ENCODE peak calls at places on chromosomes 16 and 17, in seven cellular contexts. O is hepatocyte; N is adrenal gland; B is ovary; F is neural progenitor cell; X is upper lobe of left lung; T is naive thymus-derived CD4-positive, alpha-beta T cell. R is an unnamed sample. For H3K9me3, the result is how much of the 10 kb centered on the place peaks cover.

GRCh38 chr17:79504181-79504605 is 106.7 kb downstream of the RBFOX3 start:
- DNase-seq in X (no peak), N (no peak), B (no peak), T (no peak), F (no peak), O (no peak), R (no peak)

GRCh38 chr16:51392651-51393187 is 241.6 kb upstream of the SALL1 start:
- DNase-seq in N (no peak), B (peak), F (peak), T (no peak), X (no peak), O (peak), R (peak)

GRCh38 chr17:81049372-81049911 is 14.5 kb downstream of the BAIAP2 start:
- DNase-seq in X (no peak), T (no peak), O (no peak), F (no peak), N (no peak), B (no peak), R (no peak)

GRCh38 chr16:66487580-66488235 is 60.6 kb downstream of the BEAN1 start:
- DNase-seq in T (no peak), F (no peak), O (no peak), N (no peak), B (peak), X (no peak), R (peak)

GRCh38 chr17:14134456-14134855 is 65.2 kb downstream of the COX10 start:
- DNase-seq in F (no peak), B (no peak), X (no peak), N (no peak), T (no peak), O (no peak), R (no peak)

GRCh38 chr16:74785031-74785430 is 10.4 kb upstream of the FA2H start:
- DNase-seq in X (no peak), T (no peak), N (no peak), F (no peak), B (no peak), O (no peak), R (no peak)

GRCh38 chr16:84048306-84048705 is 5.7 kb upstream of the SLC38A8 start:
- DNase-seq in O (peak), N (no peak), T (no peak), F (peak), B (peak), X (no peak), R (peak)

GRCh38 chr16:23694707-23695373 is 16.2 kb downstream of the PLK1 start:
- DNase-seq in B (no peak), O (peak), X (peak), F (peak), N (peak), T (no peak), R (peak)

GRCh38 chr17:80918731-80919130 is 72.9 kb upstream of the CHMP6 start:
- DNase-seq in F (no peak), O (no peak), N (no peak), B (no peak), X (no peak), T (no peak), R (no peak)

GRCh38 chr16:31477220-31478216 is 5.4 kb upstream of the SLC5A2 start:
- DNase-seq in O (peak), N (peak), T (no peak), F (peak), X (peak), B (no peak), R (peak)

GRCh38 chr17:63309021-63309420 is 137.1 kb downstream of the CYB561 start:
- DNase-seq in T (no peak), N (no peak), B (no peak), X (no peak), O (no peak), F (no peak), R (no peak)

GRCh38 chr16:8887952-8888560 is 5.9 kb downstream of the LITAFD start:
- DNase-seq in N (peak), T (no peak), B (peak), O (peak), X (no peak), F (no peak), R (peak)

GRCh38 chr17:75604034-75604695 is 16.6 kb downstream of the MYO15B start:
- DNase-seq in T (no peak), O (no peak), B (no peak), X (no peak), N (no peak), F (peak), R (no peak)

DNA sequence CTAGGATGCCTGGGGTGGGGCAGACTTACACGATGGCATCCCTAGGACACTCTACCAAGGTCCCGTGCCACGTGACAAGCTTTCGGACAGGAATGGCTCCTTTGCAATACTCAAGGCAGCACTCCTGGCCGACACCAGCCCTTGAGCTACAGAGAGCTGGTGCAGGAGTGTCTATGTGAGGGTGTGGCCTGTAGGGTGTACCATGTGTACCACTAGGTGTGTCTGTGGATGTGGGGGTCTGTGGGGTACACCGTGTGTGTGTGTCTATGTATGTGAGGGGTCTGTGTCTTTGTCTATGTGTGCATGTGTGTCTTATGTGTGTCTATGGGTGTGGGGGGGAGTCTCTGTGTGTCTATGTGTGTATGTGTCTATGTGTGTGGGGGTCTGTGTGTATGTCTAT is 1.9 kb upstream of the TLE7 start:
- DNase-seq in X (no peak), T (no peak), N (no peak), B (no peak), F (no peak), O (no peak), R (peak)
- H3K9me3 ChIP-seq in X (half or more), T (under half), N (under half), B (under half), F (under half), O (under half), R (under half)

GRCh38 chr17:67982686-67983085 is 13.6 kb downstream of the C17orf58 start:
- DNase-seq in F (no peak), O (no peak), T (no peak), B (no peak), N (no peak), X (no peak), R (no peak)

GRCh38 chr17:67980456-67980855 is 15.8 kb downstream of the C17orf58 start:
- DNase-seq in T (no peak), B (no peak), O (no peak), X (no peak), F (no peak), N (no peak), R (no peak)

GRCh38 chr17:67983289-67983688 is 13.0 kb downstream of the C17orf58 start:
- DNase-seq in B (no peak), O (no peak), X (no peak), F (no peak), T (no peak), N (no peak), R (no peak)

DNA sequence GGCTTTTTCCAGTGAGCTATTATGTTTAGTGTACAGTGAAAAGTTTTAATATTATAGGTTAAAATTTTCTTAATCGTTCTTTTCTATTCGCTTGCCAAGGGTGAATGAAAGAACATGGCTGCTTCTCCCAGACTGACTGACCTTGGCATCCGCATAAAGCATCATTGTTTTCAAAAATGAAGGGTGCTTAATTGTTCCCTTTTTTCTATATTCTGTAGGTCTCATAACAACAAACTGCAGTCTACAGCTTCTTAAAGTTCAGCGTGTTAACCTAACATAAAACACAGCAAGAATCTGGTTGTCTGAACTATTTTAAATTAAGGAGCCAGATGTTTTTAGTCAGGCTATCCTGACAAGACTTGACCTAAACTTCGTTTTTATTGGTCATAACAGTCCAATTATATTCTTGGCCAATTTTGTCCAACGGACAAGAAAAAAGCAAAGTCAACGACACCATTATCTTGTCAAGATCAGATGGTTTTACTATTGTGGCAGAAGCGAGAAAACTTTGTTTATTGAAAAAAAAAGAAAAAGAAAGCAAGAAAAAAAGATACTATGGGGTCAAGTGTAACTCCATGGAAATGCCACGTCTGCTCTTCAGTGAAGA is 14.1 kb downstream of the C17orf58 start:
- DNase-seq in X (no peak), N (no peak), F (no peak), O (no peak), B (no peak), T (no peak), R (no peak)
- H3K27ac ChIP-seq in X (no peak), N (no peak), F (no peak), O (no peak), B (no peak), T (no peak), R (no peak)

GRCh38 chr16:78390070-78390469 is 290.6 kb downstream of the WWOX start:
- DNase-seq in F (no peak), N (no peak), O (no peak), B (no peak), T (no peak), X (no peak), R (no peak)
- H3K9me3 ChIP-seq in F (under half), N (under half), O (under half), B (under half), T (under half), X (under half), R (under half)

GRCh38 chr16:76668207-76668725 is 391.1 kb downstream of the CNTNAP4 start:
- DNase-seq in N (no peak), X (no peak), F (peak), B (no peak), O (peak), T (no peak), R (no peak)

GRCh38 chr16:76670125-76670857 is 393.1 kb downstream of the CNTNAP4 start:
- DNase-seq in B (no peak), T (no peak), O (no peak), F (no peak), N (no peak), X (no peak), R (no peak)

GRCh38 chr16:76665571-76666275 is 388.5 kb downstream of the CNTNAP4 start:
- DNase-seq in F (no peak), X (no peak), N (no peak), B (no peak), O (no peak), T (no peak), R (no peak)

GRCh38 chr16:76669288-76669687 is 392.1 kb downstream of the CNTNAP4 start:
- DNase-seq in X (no peak), N (no peak), F (no peak), B (no peak), T (no peak), O (no peak), R (no peak)
- H3K27ac ChIP-seq in X (no peak), N (no peak), F (no peak), B (no peak), T (no peak), O (no peak), R (no peak)

GRCh38 chr17:70297397-70297796 is 128.1 kb downstream of the KCNJ2 start:
- DNase-seq in F (no peak), N (no peak), O (no peak), B (no peak), T (no peak), X (no peak), R (no peak)
- H3K9me3 ChIP-seq in F (under half), N (under half), O (under half), B (under half), T (under half), X (under half), R (under half)

GRCh38 chr16:1053700-1054368 is 18.7 kb upstream of the SSTR5 start:
- DNase-seq in N (no peak), B (no peak), T (no peak), X (peak), F (no peak), O (no peak), R (no peak)
- H3K27ac ChIP-seq in N (no peak), B (no peak), T (no peak), X (no peak), F (no peak), O (no peak), R (no peak)

GRCh38 chr16:35788381-35788780 is 2329.0 kb downstream of the TP53TG3F start:
- DNase-seq in N (no peak), B (no peak), X (peak), F (no peak), O (no peak), T (no peak), R (peak)
- H3K9me3 ChIP-seq in N (under half), B (under half), X (under half), F (under half), O (under half), T (under half), R (under half)

GRCh38 chr17:64574646-64575045 is 67.9 kb downstream of the CEP95 start:
- DNase-seq in B (no peak), X (no peak), T (no peak), O (no peak), N (no peak), F (no peak), R (no peak)
- H3K27ac ChIP-seq in B (peak), X (no peak), T (no peak), O (no peak), N (no peak), F (no peak), R (peak)

GRCh38 chr17:27087935-27088766 is 205.8 kb upstream of the WSB1 start:
- DNase-seq in T (no peak), F (no peak), O (no peak), N (no peak), B (no peak), X (no peak), R (no peak)

GRCh38 chr17:27083408-27084185 is 210.3 kb upstream of the WSB1 start:
- DNase-seq in O (no peak), N (no peak), B (no peak), X (peak), F (no peak), T (no peak), R (no peak)

GRCh38 chr17:27088767-27089078 is 205.2 kb upstream of the WSB1 start:
- DNase-seq in F (no peak), B (no peak), T (no peak), O (no peak), N (no peak), X (no peak), R (no peak)

GRCh38 chr17:27085517-27085916 is 208.4 kb upstream of the WSB1 start:
- DNase-seq in T (no peak), F (no peak), N (no peak), B (no peak), X (no peak), O (no peak), R (no peak)

GRCh38 chr17:27086526-27086925 is 207.4 kb upstream of the WSB1 start:
- DNase-seq in X (no peak), O (no peak), B (no peak), N (no peak), F (no peak), T (no peak), R (no peak)
- H3K9me3 ChIP-seq in X (under half), O (under half), B (under half), N (under half), F (under half), T (under half), R (under half)

R was measured in osteoblast.